ENCODE peak calls at places on chromosomes 16 and 17, in nine cellular contexts. P, A, C, S, G, D, L, J and U are unnamed samples.

GRCh38 chr17:55177159-55177913 is 87.4 kb upstream of the HLF start:
- DNase-seq in C (peak; percentile 21), D (no peak), P (peak; percentile 30), J (peak; percentile 38), S (peak; percentile 7), L (no peak), G (no peak), A (no peak), U (no peak)

GRCh38 chr16:86051376-86052114 is 152.6 kb downstream of the IRF8 start:
- DNase-seq in J (no peak), D (no peak), P (no peak), L (no peak), C (no peak), G (no peak), S (no peak), A (no peak), U (no peak)

GRCh38 chr17:28819582-28819981 is 23.0 kb downstream of the FAM222B start:
- DNase-seq in A (no peak), G (no peak), L (no peak), C (no peak), J (no peak), D (no peak), S (no peak), P (no peak), U (no peak)

GRCh38 chr17:27559506-27559931 is 71.5 kb upstream of the LGALS9 start:
- DNase-seq in C (no peak), S (peak; percentile 65), D (no peak), J (no peak), P (peak; percentile 61), L (no peak), G (no peak), A (no peak), U (no peak)

GRCh38 chr17:43784628-43785101 is 4.4 kb downstream of the CFAP97D1 start:
- DNase-seq in P (no peak), S (peak; percentile 63), G (no peak), A (no peak), J (peak; percentile 57), D (no peak), L (no peak), C (no peak), U (no peak)

GRCh38 chr16:57299719-57300386 is 15.4 kb upstream of the PLLP start:
- DNase-seq in G (peak; percentile 95), A (peak; percentile 67), J (peak; percentile 91), C (peak; percentile 89), D (peak; percentile 87), L (peak; percentile 78), S (peak; percentile 97), P (peak; percentile 79), U (peak; percentile 97)

GRCh38 chr17:60165976-60166375 is 16.2 kb downstream of the CA4 start:
- DNase-seq in L (no peak), A (no peak), D (no peak), S (no peak), G (no peak), C (no peak), P (no peak), J (peak; percentile 35), U (no peak)

GRCh38 chr16:78553268-78554044 is 454.0 kb downstream of the WWOX start:
- DNase-seq in L (no peak), G (no peak), C (no peak), J (no peak), A (no peak), P (peak; percentile 17), D (no peak), S (no peak), U (no peak)

GRCh38 chr16:57688487-57688986 is 6.1 kb upstream of the DRC7 start:
- DNase-seq in D (no peak), L (no peak), A (no peak), G (peak; percentile 28), S (no peak), P (no peak), J (no peak), C (no peak), U (no peak)

GRCh38 chr17:76748657-76749056 is 10.7 kb downstream of the MFSD11 start:
- DNase-seq in D (no peak), G (no peak), S (no peak), P (no peak), L (no peak), J (no peak), C (no peak), A (no peak), U (no peak)